ENCODE peak calls at places on chromosomes 4 and X, in five cellular contexts. B is ovary, U is astrocyte of the spinal cord, V is OCI-LY7, K is psoas muscle. D is an unnamed sample.

GRCh38 chr4:171353535-171353934 is 459.7 kb upstream of the GALNTL6 start:
- DNase-seq in K (no peak), V (no peak), B (no peak), U (peak; percentile 1), D (no peak)

GRCh38 chr4:41795796-41796195 is 47.3 kb upstream of the PHOX2B start:
- DNase-seq in B (no peak), K (no peak), V (no peak), U (no peak), D (no peak)

GRCh38 chr4:142778908-142779307 is 67.2 kb downstream of the INPP4B start:
- DNase-seq in K (no peak), B (no peak), V (no peak), U (peak; percentile 3), D (no peak)

GRCh38 chr4:2259541-2260267 is 2.2 kb downstream of the MXD4 start:
- DNase-seq in K (peak; percentile 41), U (no peak), V (no peak), B (peak; percentile 39), D (no peak)

GRCh38 chr4:188341428-188341827 is 202.2 kb downstream of the TRIML1 start:
- DNase-seq in B (no peak), K (no peak), U (no peak), V (no peak), D (no peak)

GRCh38 chr4:189835505-189835904 is 105.2 kb upstream of the FRG1 start:
- DNase-seq in U (no peak), V (no peak), K (no peak), B (no peak), D (no peak)

GRCh38 chrX:13285229-13285628 is 34.6 kb downstream of the ATXN3L start:
- DNase-seq in B (no peak), U (no peak), V (no peak), K (no peak), D (no peak)

GRCh38 chr4:101258782-101259353 is 88.5 kb downstream of the PPP3CA start:
- DNase-seq in U (no peak), B (no peak), V (no peak), K (no peak), D (peak; percentile 46)

GRCh38 chr4:71006203-71006907 is 12.9 kb downstream of the DCK start:
- DNase-seq in U (no peak), V (peak; percentile 69), K (no peak), B (no peak), D (no peak)

GRCh38 chrX:12967711-12968465 is 7.0 kb upstream of the TMSB4X start:
- DNase-seq in V (no peak), B (no peak), U (no peak), K (no peak), D (no peak)

GRCh38 chrX:40772290-40772689 is 36.9 kb upstream of the MED14 start:
- DNase-seq in B (no peak), V (no peak), U (peak; percentile 60), K (no peak), D (peak; percentile 73)

GRCh38 chrX:38192007-38192625 is 28.6 kb downstream of the SRPX start:
- DNase-seq in V (peak; percentile 65), K (no peak), B (no peak), U (no peak), D (peak; percentile 22)

GRCh38 chr4:87033902-87034301 is 99.1 kb downstream of the AFF1 start:
- DNase-seq in B (no peak), K (no peak), V (no peak), U (no peak), D (no peak)

GRCh38 chrX:132480581-132481203 is 8.1 kb downstream of the MBNL3 start:
- DNase-seq in V (peak; percentile 89), U (peak; percentile 19), K (no peak), B (peak; percentile 9), D (peak; percentile 91)

GRCh38 chr4:109574931-109575804 is 15.1 kb downstream of the MCUB start:
- DNase-seq in K (no peak), B (no peak), V (no peak), U (no peak), D (no peak)

GRCh38 chrX:152819732-152820131 is 10.8 kb downstream of the CETN2 start:
- DNase-seq in V (no peak), K (no peak), B (no peak), U (no peak), D (peak; percentile 50)

GRCh38 chrX:77167993-77168392 is 279.2 kb upstream of the FGF16 start:
- DNase-seq in U (no peak), V (no peak), B (no peak), K (no peak), D (no peak)

GRCh38 chrX:9566150-9566621 is 101.3 kb downstream of the TBL1X start:
- DNase-seq in K (peak; percentile 65), B (peak; percentile 58), V (no peak), U (peak; percentile 90), D (peak; percentile 87)

GRCh38 chr4:45385306-45385705 is 659.0 kb upstream of the GNPDA2 start:
- DNase-seq in B (no peak), K (no peak), V (no peak), U (no peak), D (no peak)

GRCh38 chr4:153661215-153661822 is 22.8 kb upstream of the TLR2 start:
- DNase-seq in K (no peak), V (no peak), B (no peak), U (no peak), D (peak; percentile 40)

GRCh38 chr4:1238676-1239000 is 10.3 kb downstream of the CTBP1 start:
- DNase-seq in K (no peak), U (no peak), B (no peak), V (no peak), D (no peak)

GRCh38 chr4:126046081-126046614 is 731.4 kb downstream of the FAT4 start:
- DNase-seq in U (peak; percentile 42), V (no peak), K (no peak), B (no peak), D (no peak)

GRCh38 chrX:56783450-56783831 is 54.4 kb downstream of the NBDY start:
- DNase-seq in K (peak; percentile 91), B (peak; percentile 89), U (peak; percentile 34), V (no peak), D (no peak)
- H3K4me3 ChIP-seq in K (peak overlapping the region; percentile 65), B (peak overlapping the region; percentile 25), U (no peak overlapping the region), V (no peak overlapping the region), D (no peak overlapping the region)

GRCh38 chrX:7083021-7083420 is 64.5 kb upstream of the STS start:
- DNase-seq in U (no peak), V (peak; percentile 66), B (no peak), K (no peak), D (no peak)

GRCh38 chrX:7084841-7085240 is 62.7 kb upstream of the STS start:
- DNase-seq in K (no peak), U (no peak), V (peak; percentile 34), B (no peak), D (no peak)

GRCh38 chrX:7083468-7084396 is 63.8 kb upstream of the STS start:
- DNase-seq in U (peak; percentile 97), V (peak; percentile 90), K (no peak), B (no peak), D (peak; percentile 92)

GRCh38 chrX:7086384-7086783 is 61.1 kb upstream of the STS start:
- DNase-seq in V (no peak), B (no peak), K (no peak), U (no peak), D (no peak)

DNA sequence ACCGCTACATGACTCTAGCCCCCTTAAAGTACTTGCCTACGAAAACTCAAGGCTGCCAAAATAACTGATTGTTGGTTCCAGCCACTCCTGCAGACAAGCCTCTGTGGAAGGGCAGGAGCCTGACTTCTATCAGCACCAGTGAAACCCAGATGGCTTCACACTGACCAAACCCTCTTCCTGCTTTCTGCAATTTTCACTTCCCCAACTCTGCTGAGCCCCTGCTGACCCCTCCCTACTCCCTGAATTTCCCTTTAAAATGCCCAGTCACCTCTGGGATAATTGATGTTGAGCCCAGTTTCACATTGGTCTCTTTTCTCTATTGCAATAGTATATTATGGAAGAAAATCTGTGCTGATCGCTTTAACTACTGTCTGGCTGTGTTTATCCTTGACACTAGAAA is 61.6 kb upstream of the STS start:
- DNase-seq in B (no peak), K (no peak), U (no peak), V (no peak), D (no peak)
- TF ChIP-seq CTCF in B (no peak), K (no peak), U (no peak), V (no peak), D (no peak)

DNA sequence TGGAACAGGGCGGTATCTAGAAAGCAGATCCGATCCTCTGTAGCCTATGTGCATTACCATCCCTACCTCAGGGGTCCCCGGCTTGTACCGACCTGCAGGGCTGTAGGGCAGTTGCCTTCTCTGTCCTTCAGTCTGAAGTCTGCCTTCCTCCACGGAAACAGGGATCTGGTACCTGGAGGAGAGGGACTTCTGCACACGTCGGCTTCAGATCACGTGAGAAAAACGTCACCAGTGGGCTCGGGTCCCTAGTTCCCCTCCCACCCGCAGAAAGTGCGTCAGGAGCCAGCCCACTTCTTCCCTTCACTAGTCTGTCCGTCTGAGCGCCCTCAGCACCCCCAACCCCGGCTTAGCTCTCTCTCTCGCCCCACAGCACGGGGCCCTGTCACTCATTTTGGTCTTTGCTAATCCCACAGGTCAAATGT is at the start of gene TCEAL5:
- DNase-seq in V (no peak), B (peak; percentile 53), U (no peak), K (peak; percentile 30), D (no peak)
- H3K4me3 ChIP-seq in V (no peak within 1 kb of the TSS), B (peak within 1 kb of the TSS; percentile 22), U (no peak within 1 kb of the TSS), K (peak within 1 kb of the TSS; percentile 18), D (no peak within 1 kb of the TSS)

GRCh38 chr4:119303587-119304305 is 18.2 kb downstream of the FABP2 start:
- DNase-seq in K (no peak), B (no peak), V (no peak), U (no peak), D (no peak)
- TF ChIP-seq CTCF in K (no peak), B (no peak), V (no peak), U (no peak), D (no peak)

GRCh38 chr4:3464349-3464905 is 1.3 kb downstream of the DOK7 start:
- DNase-seq in K (peak; percentile 50), U (no peak), B (no peak), V (no peak), D (no peak)
- H3K4me3 ChIP-seq in K (peak overlapping the region; percentile 78), U (no peak overlapping the region), B (no peak overlapping the region), V (no peak overlapping the region), D (no peak overlapping the region)

GRCh38 chrX:154603438-154604430 is 15.3 kb downstream of the CTAG1B start:
- DNase-seq in B (no peak), U (peak; percentile 70), K (no peak), V (no peak), D (peak; percentile 77)
- TF ChIP-seq CTCF in B (no peak), U (no peak), K (no peak), V (no peak), D (no peak)